ENCODE peak calls at places on chromosome X, in eight cellular contexts. One of them, this sample, is unnamed.
A peak's percentile ranks its signal among the peaks of the same experiment; 100 is the strongest.

GRCh38 chrX:44400588-44400987 is 57.1 kb upstream of the EFHC2 start:
- DNase-seq in cardiac muscle cell: peak; percentile 87
- DNase-seq in A673: peak; percentile 68
- DNase-seq in ascending aorta: no peak
- DNase-seq in A549: peak; percentile 24
- DNase-seq in tibial nerve: no peak
- DNase-seq in ovary: no peak
- DNase-seq in Caco-2: no peak
- DNase-seq in this sample: no peak

GRCh38 chrX:65673857-65674350 is 6.5 kb downstream of the MSN start:
- DNase-seq in cardiac muscle cell: no peak
- DNase-seq in A673: no peak
- DNase-seq in ascending aorta: no peak
- DNase-seq in A549: no peak
- DNase-seq in tibial nerve: no peak
- DNase-seq in ovary: no peak
- DNase-seq in Caco-2: no peak
- DNase-seq in this sample: no peak

GRCh38 chrX:133414399-133415275 is 652 bp downstream of the GPC4 start:
- DNase-seq in cardiac muscle cell: peak; percentile 9
- DNase-seq in A673: peak; percentile 22
- DNase-seq in ascending aorta: no peak
- DNase-seq in A549: peak; percentile 7
- DNase-seq in tibial nerve: no peak
- DNase-seq in ovary: peak; percentile 45
- DNase-seq in Caco-2: no peak
- DNase-seq in this sample: no peak

GRCh38 chrX:118795528-118795927 is 28.1 kb upstream of the ZCCHC12 start:
- DNase-seq in cardiac muscle cell: peak; percentile 9
- DNase-seq in A673: no peak
- DNase-seq in ascending aorta: no peak
- DNase-seq in A549: no peak
- DNase-seq in tibial nerve: no peak
- DNase-seq in ovary: no peak
- DNase-seq in Caco-2: no peak
- DNase-seq in this sample: no peak

GRCh38 chrX:7286461-7286860 is 138.5 kb upstream of the PUDP start:
- DNase-seq in cardiac muscle cell: peak; percentile 24
- DNase-seq in A673: no peak
- DNase-seq in ascending aorta: no peak
- DNase-seq in A549: no peak
- DNase-seq in tibial nerve: no peak
- DNase-seq in ovary: no peak
- DNase-seq in Caco-2: no peak
- DNase-seq in this sample: no peak

GRCh38 chrX:18753603-18754002 is 46.2 kb downstream of the PPEF1 start:
- DNase-seq in cardiac muscle cell: no peak
- DNase-seq in A673: no peak
- DNase-seq in ascending aorta: no peak
- DNase-seq in A549: no peak
- DNase-seq in tibial nerve: no peak
- DNase-seq in ovary: no peak
- DNase-seq in Caco-2: no peak
- DNase-seq in this sample: no peak

GRCh38 chrX:69019073-69019890 is 146.0 kb downstream of the PJA1 start:
- DNase-seq in cardiac muscle cell: no peak
- DNase-seq in A673: no peak
- DNase-seq in ascending aorta: peak; percentile 19
- DNase-seq in A549: no peak
- DNase-seq in tibial nerve: no peak
- DNase-seq in ovary: no peak
- DNase-seq in Caco-2: no peak
- DNase-seq in this sample: no peak

GRCh38 chrX:16239211-16239610 is 71.9 kb downstream of the MAGEB17 start:
- DNase-seq in cardiac muscle cell: peak; percentile 57
- DNase-seq in A673: no peak
- DNase-seq in ascending aorta: no peak
- DNase-seq in A549: peak; percentile 29
- DNase-seq in tibial nerve: no peak
- DNase-seq in ovary: no peak
- DNase-seq in Caco-2: no peak
- DNase-seq in this sample: no peak

GRCh38 chrX:1185556-1185955 is 26.9 kb downstream of the CRLF2 start:
- DNase-seq in cardiac muscle cell: no peak
- DNase-seq in A673: no peak
- DNase-seq in ascending aorta: peak; percentile 15
- DNase-seq in A549: no peak
- DNase-seq in tibial nerve: no peak
- DNase-seq in ovary: no peak
- DNase-seq in Caco-2: no peak
- DNase-seq in this sample: no peak

DNA sequence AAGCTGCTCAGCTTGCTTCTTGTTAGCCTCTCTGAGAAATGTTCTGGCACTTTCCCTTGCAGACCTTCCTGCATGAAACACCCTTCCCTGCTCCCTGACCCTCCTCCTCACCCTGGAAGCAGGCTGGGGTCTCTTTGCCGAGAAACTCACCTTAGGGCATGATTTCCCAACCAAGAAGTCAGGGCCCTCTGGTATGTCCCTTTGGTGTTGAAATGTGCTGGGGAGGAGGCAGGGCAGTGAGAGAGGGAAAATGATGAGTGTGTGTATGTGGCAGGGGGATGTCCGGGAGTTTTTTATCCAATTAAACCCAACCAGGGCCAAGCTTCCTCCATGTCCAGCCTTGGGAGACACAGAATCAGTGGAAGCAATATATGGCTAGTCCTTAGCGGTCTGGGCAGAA is 5.1 kb downstream of the ELF4 start:
- DNase-seq in cardiac muscle cell: no peak
- DNase-seq in A673: no peak
- DNase-seq in ascending aorta: no peak
- DNase-seq in A549: no peak
- DNase-seq in tibial nerve: no peak
- DNase-seq in ovary: no peak
- DNase-seq in Caco-2: no peak
- DNase-seq in this sample: no peak
- H3K4me1 ChIP-seq in cardiac muscle cell: no peaks in the 10 kb centered on the region
- H3K4me1 ChIP-seq in A673: peaks cover 6% of the 10 kb centered on the region
- H3K4me1 ChIP-seq in ascending aorta: peaks cover 4% of the 10 kb centered on the region
- H3K4me1 ChIP-seq in A549: peaks cover 36% of the 10 kb centered on the region
- H3K4me1 ChIP-seq in tibial nerve: no peaks in the 10 kb centered on the region
- H3K4me1 ChIP-seq in ovary: peaks cover 5% of the 10 kb centered on the region
- H3K4me1 ChIP-seq in Caco-2: peaks cover 7% of the 10 kb centered on the region
- H3K4me1 ChIP-seq in this sample: peaks cover 25% of the 10 kb centered on the region

GRCh38 chrX:9665113-9665512 is 100.5 kb downstream of the GPR143 start:
- DNase-seq in cardiac muscle cell: peak; percentile 29
- DNase-seq in A673: peak; percentile 17
- DNase-seq in ascending aorta: no peak
- DNase-seq in A549: no peak
- DNase-seq in tibial nerve: no peak
- DNase-seq in ovary: no peak
- DNase-seq in Caco-2: no peak
- DNase-seq in this sample: no peak

GRCh38 chrX:9668537-9668936 is 97.1 kb downstream of the GPR143 start:
- DNase-seq in cardiac muscle cell: peak; percentile 51
- DNase-seq in A673: no peak
- DNase-seq in ascending aorta: no peak
- DNase-seq in A549: no peak
- DNase-seq in tibial nerve: no peak
- DNase-seq in ovary: no peak
- DNase-seq in Caco-2: no peak
- DNase-seq in this sample: no peak

GRCh38 chrX:9676311-9676710 is 89.3 kb downstream of the GPR143 start:
- DNase-seq in cardiac muscle cell: peak; percentile 27
- DNase-seq in A673: no peak
- DNase-seq in ascending aorta: no peak
- DNase-seq in A549: no peak
- DNase-seq in tibial nerve: no peak
- DNase-seq in ovary: no peak
- DNase-seq in Caco-2: no peak
- DNase-seq in this sample: no peak

GRCh38 chrX:9671998-9672397 is 93.6 kb downstream of the GPR143 start:
- DNase-seq in cardiac muscle cell: no peak
- DNase-seq in A673: no peak
- DNase-seq in ascending aorta: no peak
- DNase-seq in A549: no peak
- DNase-seq in tibial nerve: no peak
- DNase-seq in ovary: no peak
- DNase-seq in Caco-2: no peak
- DNase-seq in this sample: no peak

DNA sequence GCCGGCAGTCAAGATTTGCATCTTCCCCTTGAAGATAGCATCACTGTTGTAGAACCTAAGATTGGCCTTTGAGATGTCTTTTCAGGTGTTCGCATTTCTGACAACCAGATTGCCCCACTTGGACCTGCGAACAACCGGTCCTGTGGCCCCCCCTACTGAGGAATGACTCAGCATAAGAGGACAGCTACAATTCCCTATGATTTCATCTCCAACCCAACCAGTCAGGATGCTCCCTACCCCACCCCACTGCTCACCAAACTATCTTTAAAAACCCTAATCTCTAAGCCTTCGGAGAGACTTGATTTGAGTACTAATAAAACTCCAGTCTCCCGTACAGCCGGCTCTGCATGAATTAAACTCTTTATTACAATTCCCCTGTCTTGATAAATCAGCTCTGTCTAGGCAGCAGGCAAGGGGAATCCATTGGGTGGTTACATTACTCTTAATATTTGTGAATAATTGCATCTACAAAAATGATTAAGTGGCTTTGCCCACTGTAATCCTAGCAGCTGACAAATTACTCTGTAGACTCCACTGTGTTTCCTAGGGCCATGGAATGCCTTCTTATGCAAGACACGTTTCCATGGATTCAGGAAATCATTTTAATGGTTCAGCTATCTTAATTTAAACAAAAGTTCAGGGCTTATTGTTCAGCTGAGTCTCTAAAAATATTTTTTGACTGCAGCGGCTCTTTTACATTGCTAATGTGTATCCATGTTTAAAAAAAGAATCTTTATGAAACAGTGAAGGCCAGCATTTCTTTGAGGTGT is 95.3 kb downstream of the GPR143 start:
- DNase-seq in cardiac muscle cell: peak; percentile 63
- DNase-seq in A673: peak; percentile 64
- DNase-seq in ascending aorta: no peak
- DNase-seq in A549: peak; percentile 16
- DNase-seq in tibial nerve: no peak
- DNase-seq in ovary: no peak
- DNase-seq in Caco-2: no peak
- DNase-seq in this sample: no peak
- H3K4me1 ChIP-seq in cardiac muscle cell: no peaks in the 10 kb centered on the region
- H3K4me1 ChIP-seq in A673: peaks cover 23% of the 10 kb centered on the region
- H3K4me1 ChIP-seq in ascending aorta: peaks cover 2% of the 10 kb centered on the region
- H3K4me1 ChIP-seq in A549: peaks cover 8% of the 10 kb centered on the region
- H3K4me1 ChIP-seq in tibial nerve: no peaks in the 10 kb centered on the region
- H3K4me1 ChIP-seq in ovary: peaks cover 2% of the 10 kb centered on the region
- H3K4me1 ChIP-seq in Caco-2: no peaks in the 10 kb centered on the region
- H3K4me1 ChIP-seq in this sample: peaks cover 43% of the 10 kb centered on the region

DNA sequence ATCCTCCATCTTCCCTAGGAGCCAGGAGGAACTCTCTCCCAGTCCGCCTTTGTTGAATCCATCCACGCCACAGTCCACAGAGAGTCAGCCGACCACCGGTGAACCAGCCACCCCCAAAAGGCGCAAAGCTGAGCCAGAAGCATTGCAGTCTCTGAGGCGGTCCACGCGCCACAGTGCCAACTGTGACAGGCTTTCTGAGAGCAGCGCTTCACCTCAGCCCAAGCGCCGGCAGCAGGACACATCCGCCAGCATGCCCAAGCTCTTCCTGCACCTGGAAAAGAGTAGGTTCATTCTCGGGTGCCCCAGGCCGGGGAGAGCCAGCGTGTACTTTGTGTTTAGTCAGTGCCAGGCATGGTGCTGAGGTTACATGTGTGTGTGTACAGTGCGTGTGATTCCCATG is 7.4 kb downstream of the MSL3 start:
- DNase-seq in cardiac muscle cell: no peak
- DNase-seq in A673: no peak
- DNase-seq in ascending aorta: no peak
- DNase-seq in A549: no peak
- DNase-seq in tibial nerve: no peak
- DNase-seq in ovary: no peak
- DNase-seq in Caco-2: no peak
- DNase-seq in this sample: no peak
- H3K4me1 ChIP-seq in cardiac muscle cell: no peaks in the 10 kb centered on the region
- H3K4me1 ChIP-seq in A673: no peaks in the 10 kb centered on the region
- H3K4me1 ChIP-seq in ascending aorta: no peaks in the 10 kb centered on the region
- H3K4me1 ChIP-seq in A549: peaks cover 3% of the 10 kb centered on the region
- H3K4me1 ChIP-seq in tibial nerve: no peaks in the 10 kb centered on the region
- H3K4me1 ChIP-seq in ovary: no peaks in the 10 kb centered on the region
- H3K4me1 ChIP-seq in Caco-2: no peaks in the 10 kb centered on the region
- H3K4me1 ChIP-seq in this sample: no peaks in the 10 kb centered on the region

GRCh38 chrX:129768186-129768585 is 11.6 kb upstream of the SASH3 start:
- DNase-seq in cardiac muscle cell: no peak
- DNase-seq in A673: no peak
- DNase-seq in ascending aorta: no peak
- DNase-seq in A549: no peak
- DNase-seq in tibial nerve: no peak
- DNase-seq in ovary: no peak
- DNase-seq in Caco-2: no peak
- DNase-seq in this sample: no peak
- H3K4me1 ChIP-seq in cardiac muscle cell: no peaks in the 10 kb centered on the region
- H3K4me1 ChIP-seq in A673: no peaks in the 10 kb centered on the region
- H3K4me1 ChIP-seq in ascending aorta: no peaks in the 10 kb centered on the region
- H3K4me1 ChIP-seq in A549: no peaks in the 10 kb centered on the region
- H3K4me1 ChIP-seq in tibial nerve: no peaks in the 10 kb centered on the region
- H3K4me1 ChIP-seq in ovary: no peaks in the 10 kb centered on the region
- H3K4me1 ChIP-seq in Caco-2: no peaks in the 10 kb centered on the region
- H3K4me1 ChIP-seq in this sample: no peaks in the 10 kb centered on the region

DNA sequence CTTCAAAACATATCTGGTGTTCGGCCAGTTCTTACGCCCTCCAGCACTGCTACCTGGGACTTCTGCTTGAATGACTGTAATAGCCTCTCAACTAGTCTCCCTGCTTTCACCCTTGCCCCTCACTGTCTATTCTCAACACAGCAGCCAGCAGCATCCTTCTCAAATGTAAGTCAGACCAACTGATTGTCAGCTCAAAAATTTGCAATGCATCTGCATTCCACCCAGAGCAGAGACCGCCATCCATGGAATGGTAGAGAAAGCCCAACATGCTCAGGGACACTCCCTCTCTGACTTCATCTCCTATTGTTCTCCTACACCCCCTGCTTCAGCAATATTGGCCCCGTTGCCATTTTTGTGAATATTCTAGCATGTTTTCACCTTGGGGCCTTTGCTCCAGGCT is 5.9 kb downstream of the TLR7 start:
- DNase-seq in cardiac muscle cell: no peak
- DNase-seq in A673: no peak
- DNase-seq in ascending aorta: no peak
- DNase-seq in A549: no peak
- DNase-seq in tibial nerve: no peak
- DNase-seq in ovary: no peak
- DNase-seq in Caco-2: no peak
- DNase-seq in this sample: no peak
- H3K4me1 ChIP-seq in cardiac muscle cell: no peaks in the 10 kb centered on the region
- H3K4me1 ChIP-seq in A673: no peaks in the 10 kb centered on the region
- H3K4me1 ChIP-seq in ascending aorta: no peaks in the 10 kb centered on the region
- H3K4me1 ChIP-seq in A549: no peaks in the 10 kb centered on the region
- H3K4me1 ChIP-seq in tibial nerve: no peaks in the 10 kb centered on the region
- H3K4me1 ChIP-seq in ovary: no peaks in the 10 kb centered on the region
- H3K4me1 ChIP-seq in Caco-2: no peaks in the 10 kb centered on the region
- H3K4me1 ChIP-seq in this sample: no peaks in the 10 kb centered on the region